ENCODE peak calls at places on chromosomes 4 and X, in four cellular contexts. W is mammary epithelial cell; J is stimulated activated CD8-positive, alpha-beta memory T cell treated with anti-CD3 and anti-CD28 coated beads, Interleukin-2, amount 100 ng/mL, for 1 hour; S is Kasumi-1. E is an unnamed sample.

GRCh38 chr4:107666134-107666533 is 53.9 kb downstream of the PAPSS1 start:
- DNase-seq in J (no peak), S (peak), W (no peak), E (no peak)

GRCh38 chr4:56619160-56619559 is 61.9 kb downstream of the HOPX start:
- DNase-seq in W (peak), J (no peak), S (peak), E (no peak)

GRCh38 chr4:86302242-86302641 is 57.6 kb downstream of the MAPK10 start:
- DNase-seq in S (no peak), J (no peak), W (peak), E (no peak)

GRCh38 chr4:128565565-128566186 is 243.8 kb upstream of the JADE1 start:
- DNase-seq in S (peak), W (no peak), J (no peak), E (peak)

GRCh38 chr4:24598025-24598424 is 13.7 kb upstream of the DHX15 start:
- DNase-seq in W (peak), S (no peak), J (no peak), E (peak)

GRCh38 chr4:114879916-114880315 is 233.5 kb downstream of the NDST4 start:
- DNase-seq in J (no peak), W (no peak), S (no peak), E (no peak)

GRCh38 chr4:79294064-79294463 is 31.8 kb downstream of the NAA11 start:
- DNase-seq in W (no peak), S (no peak), J (no peak), E (no peak)

GRCh38 chr4:173443121-173443520 is 44.2 kb upstream of the SCRG1 start:
- DNase-seq in S (no peak), J (no peak), W (no peak), E (no peak)

GRCh38 chrX:138006176-138006575 is 440.2 kb downstream of the ZIC3 start:
- DNase-seq in S (no peak), J (no peak), W (no peak), E (no peak)

GRCh38 chrX:134236690-134237362 is at the start of gene CCDC160:
- DNase-seq in J (no peak), S (no peak), W (no peak), E (peak)

GRCh38 chr4:499563-499962 is 553 bp downstream of the PIGG start:
- DNase-seq in S (no peak), W (no peak), J (no peak), E (no peak)

GRCh38 chrX:2135421-2135820 is 365.4 kb downstream of the DHRSX start:
- DNase-seq in W (no peak), J (no peak), S (no peak), E (no peak)

GRCh38 chrX:37825225-37825842 is 22.0 kb downstream of the DYNLT3 start:
- DNase-seq in S (peak), W (peak), J (no peak), E (peak)

GRCh38 chr4:22324422-22324821 is 191.4 kb downstream of the ADGRA3 start:
- DNase-seq in W (no peak), J (no peak), S (no peak), E (no peak)

GRCh38 chr4:3135155-3136011 is 60.9 kb downstream of the HTT start:
- DNase-seq in J (no peak), S (no peak), W (no peak), E (no peak)

GRCh38 chrX:45505214-45505613 is 304.5 kb upstream of the DIPK2B start:
- DNase-seq in W (peak), S (no peak), J (no peak), E (no peak)

GRCh38 chrX:20361890-20362262 is 95.2 kb upstream of the RPS6KA3 start:
- DNase-seq in J (no peak), S (no peak), W (no peak), E (peak)

GRCh38 chr4:4853921-4854648 is 5.4 kb upstream of the MSX1 start:
- DNase-seq in W (no peak), S (no peak), J (no peak), E (no peak)

E was measured in RWPE1.